ENCODE peak calls at places on chromosomes 2 and 18, in eight cellular contexts. O is GM23338, L is HFF-Myc, Y is astrocyte of the spinal cord, B is spleen, E is body of pancreas, J is MM.1S, U is foreskin fibroblast. M is an unnamed sample.

GRCh38 chr2:84939426-84940087 is 31.4 kb upstream of the KCMF1 start:
- DNase-seq in E (peak), O (no peak), L (no peak), B (peak), J (peak), Y (no peak), U (no peak), M (no peak)

GRCh38 chr2:238709961-238710360 is 137.9 kb upstream of the TWIST2 start:
- DNase-seq in J (no peak), B (no peak), Y (no peak), O (no peak), L (no peak), U (peak), E (no peak), M (no peak)

GRCh38 chr2:128686498-128686861 is 367.8 kb upstream of the HS6ST1 start:
- DNase-seq in U (no peak), E (no peak), Y (no peak), O (no peak), L (no peak), J (no peak), B (no peak), M (no peak)

GRCh38 chr2:14975401-14975800 is 342.9 kb downstream of the LRATD1 start:
- DNase-seq in O (no peak), Y (peak), B (no peak), L (no peak), E (no peak), J (no peak), U (peak), M (no peak)

GRCh38 chr2:221392228-221392881 is 179.7 kb downstream of the EPHA4 start:
- DNase-seq in U (no peak), B (no peak), L (no peak), J (no peak), Y (no peak), O (no peak), E (no peak), M (no peak)

GRCh38 chr2:195820867-195821565 is 164.0 kb downstream of the SLC39A10 start:
- DNase-seq in J (no peak), E (no peak), U (peak), O (no peak), Y (no peak), L (no peak), B (no peak), M (no peak)

GRCh38 chr2:207092803-207093202 is 72.9 kb downstream of the KLF7 start:
- DNase-seq in J (no peak), B (no peak), O (no peak), Y (no peak), L (no peak), U (peak), E (no peak), M (no peak)

GRCh38 chr2:120861576-120862191 is 126.0 kb downstream of the GLI2 start:
- DNase-seq in Y (peak), E (no peak), J (no peak), B (peak), O (no peak), L (no peak), U (no peak), M (no peak)

GRCh38 chr18:62870643-62871042 is 155.3 kb downstream of the PHLPP1 start:
- DNase-seq in B (no peak), Y (no peak), J (no peak), O (no peak), L (no peak), U (no peak), E (no peak), M (no peak)

GRCh38 chr2:158499383-158499782 is 42.6 kb downstream of the PKP4 start:
- DNase-seq in Y (no peak), J (no peak), E (no peak), L (no peak), O (no peak), B (no peak), U (no peak), M (no peak)
- TF ChIP-seq CTCF in Y (no peak), J (no peak), E (no peak), L (no peak), O (no peak), B (no peak), U (no peak), M (no peak)

DNA sequence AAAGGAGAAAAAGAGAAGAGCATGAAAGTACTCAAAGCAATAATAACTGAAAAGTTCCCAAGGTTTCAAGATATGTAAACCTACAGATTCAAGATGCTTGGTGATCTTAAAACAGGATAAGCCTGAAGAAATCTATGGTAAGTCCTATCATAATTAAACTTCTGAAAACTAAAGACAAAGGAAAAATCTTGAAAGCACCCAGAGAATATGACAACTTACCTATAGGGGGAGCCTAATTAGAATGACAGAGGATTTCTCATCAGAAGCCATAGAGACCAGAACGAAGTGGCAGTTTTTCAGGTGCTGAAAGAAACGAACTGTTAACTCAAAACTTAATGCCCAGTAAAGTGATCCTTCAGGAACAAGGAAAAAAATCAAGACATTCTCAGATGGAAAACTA is 59.7 kb downstream of the XDH start:
- DNase-seq in J (peak), E (no peak), U (peak), Y (peak), B (no peak), O (peak), L (no peak), M (no peak)
- TF ChIP-seq CTCF in J (peak), E (no peak), U (peak), Y (peak), B (no peak), O (peak), L (peak), M (peak)

DNA sequence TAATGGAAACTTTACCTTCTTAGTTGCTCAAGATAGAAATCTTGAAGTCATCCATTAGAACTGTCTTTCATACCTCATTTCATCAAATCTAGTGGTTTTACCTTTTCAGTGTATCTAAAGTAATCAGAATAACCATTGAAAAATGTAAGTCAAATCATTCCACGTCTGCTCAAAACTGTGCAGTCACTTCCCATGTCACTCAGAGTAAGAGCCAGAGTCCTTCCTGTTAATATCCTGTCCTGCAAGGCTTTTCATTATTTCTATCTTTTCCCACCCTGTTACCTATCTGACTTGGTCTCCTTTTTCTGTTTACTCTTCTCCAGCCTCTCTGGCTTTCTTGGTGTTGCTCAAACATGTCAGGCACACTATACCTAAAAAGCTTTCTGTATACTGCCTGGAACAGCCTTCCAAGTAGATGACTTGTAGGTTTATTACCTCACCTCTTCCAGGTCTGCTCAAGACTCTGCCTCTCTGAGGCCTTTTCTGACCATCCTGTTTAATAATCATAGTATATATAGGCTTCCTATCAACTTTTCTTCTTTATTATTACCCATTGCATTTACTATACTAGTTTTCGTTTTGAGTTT is 3.4 kb downstream of the C2orf69 start:
- DNase-seq in J (no peak), B (no peak), E (no peak), Y (no peak), O (no peak), L (no peak), U (no peak), M (no peak)
- TF ChIP-seq CTCF in J (no peak), B (no peak), E (no peak), Y (no peak), O (no peak), L (no peak), U (no peak), M (no peak)

DNA sequence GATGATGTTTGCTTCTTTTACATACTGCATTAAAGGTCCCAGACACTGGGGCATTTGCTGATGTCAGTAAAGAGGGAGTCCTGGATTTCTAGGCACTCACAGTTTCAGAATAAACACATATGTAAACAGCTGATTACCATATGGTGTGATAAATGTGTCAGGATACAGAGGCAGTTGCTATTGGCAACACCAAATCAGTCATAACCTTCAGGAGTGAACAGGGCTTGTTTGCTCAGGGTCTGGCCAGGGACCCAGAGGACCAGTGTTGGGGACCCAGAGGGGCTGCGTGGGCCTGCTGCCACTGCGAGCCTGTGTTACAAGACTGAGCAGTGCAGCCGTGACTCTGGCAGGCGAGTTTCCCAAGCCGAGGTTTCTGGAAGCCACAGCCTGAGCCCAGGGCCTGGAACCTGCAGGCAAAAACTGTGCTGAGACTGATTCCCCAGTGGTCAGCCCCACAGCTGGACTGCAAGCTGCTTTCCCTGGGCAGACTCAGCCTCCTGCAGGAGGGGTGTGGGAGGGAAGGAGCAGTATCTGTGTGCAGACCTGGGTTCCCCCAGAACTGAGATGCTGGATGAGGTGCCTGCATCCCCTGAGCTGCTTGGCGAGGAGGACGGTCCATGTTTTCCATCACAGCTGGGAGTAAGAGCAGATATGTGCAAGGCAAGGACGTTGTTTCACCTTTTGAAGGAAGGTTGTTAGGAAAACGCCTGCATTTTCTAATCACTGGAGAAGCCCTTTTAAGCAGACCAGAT is 23.6 kb downstream of the ASAP2 start:
- DNase-seq in O (no peak), J (no peak), Y (no peak), L (no peak), U (peak), B (no peak), E (no peak), M (no peak)
- TF ChIP-seq CTCF in O (no peak), J (no peak), Y (peak), L (no peak), U (peak), B (no peak), E (no peak), M (no peak)

GRCh38 chr18:26205318-26205717 is 20.9 kb upstream of the TAF4B start:
- DNase-seq in O (no peak), B (no peak), L (no peak), U (no peak), E (no peak), Y (no peak), J (no peak), M (no peak)

GRCh38 chr18:26206488-26206887 is 19.8 kb upstream of the TAF4B start:
- DNase-seq in B (no peak), U (no peak), E (no peak), O (no peak), Y (no peak), J (no peak), L (no peak), M (no peak)

GRCh38 chr18:26208901-26209445 is 17.3 kb upstream of the TAF4B start:
- DNase-seq in J (no peak), E (no peak), L (no peak), U (no peak), B (no peak), O (no peak), Y (no peak), M (no peak)

GRCh38 chr18:26207937-26208336 is 18.3 kb upstream of the TAF4B start:
- DNase-seq in Y (no peak), O (no peak), J (no peak), U (no peak), L (no peak), B (no peak), E (no peak), M (no peak)

DNA sequence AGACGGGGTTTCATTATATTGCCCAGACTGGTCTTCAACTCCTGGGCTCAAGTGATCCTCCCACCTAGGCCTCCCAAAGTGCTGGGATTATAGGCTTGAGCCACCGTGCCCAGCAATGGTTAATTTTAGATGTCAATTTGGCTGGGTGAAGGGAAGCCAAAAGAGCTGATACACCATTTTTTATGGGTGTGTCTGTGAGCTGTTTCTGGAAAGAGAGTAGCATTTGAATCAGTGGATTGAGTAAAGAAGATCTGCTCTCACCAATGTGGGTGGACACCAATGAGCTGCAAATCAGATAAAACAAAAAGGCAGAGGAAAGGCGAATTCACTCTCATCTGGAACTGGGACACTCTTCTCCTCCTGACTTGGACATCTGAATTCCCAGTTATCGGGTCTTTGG is 16.1 kb upstream of the TAF4B start:
- DNase-seq in J (no peak), B (no peak), Y (no peak), E (no peak), L (no peak), O (no peak), U (no peak), M (no peak)
- TF ChIP-seq CTCF in J (no peak), B (no peak), Y (no peak), E (no peak), L (no peak), O (no peak), U (no peak), M (no peak)

DNA sequence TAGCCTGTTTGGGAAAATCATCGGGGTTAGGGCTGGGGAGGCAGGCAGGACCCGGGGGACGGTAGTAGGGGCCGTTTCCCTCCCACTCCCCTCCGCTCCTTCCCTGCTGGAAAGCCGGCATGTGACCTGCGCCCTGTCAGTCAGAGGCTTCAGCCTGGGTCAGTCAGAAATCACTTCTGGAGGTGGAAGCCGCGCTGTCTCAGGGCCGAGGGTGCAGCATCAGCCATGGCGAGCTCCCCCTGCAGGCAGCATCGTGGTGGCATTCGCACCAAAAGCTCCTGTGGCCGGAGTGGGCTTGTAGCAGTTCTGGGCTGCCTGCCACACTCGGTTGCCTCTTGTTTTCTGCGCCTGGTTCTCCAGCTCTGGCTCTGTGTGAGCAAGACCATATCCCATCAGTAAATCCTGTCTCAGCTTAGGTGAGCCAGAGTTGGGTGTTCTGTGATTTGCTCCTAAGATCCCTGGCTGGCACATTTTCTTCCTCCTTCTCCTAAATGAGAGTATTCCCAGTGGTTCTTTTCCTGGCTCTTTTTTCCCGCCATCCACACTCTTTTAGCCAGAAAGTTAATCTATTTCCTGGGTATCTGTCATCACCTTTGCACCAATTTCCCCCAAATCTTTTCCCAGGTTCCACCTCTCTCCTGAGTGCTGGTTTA is 123.9 kb upstream of the CD302 start:
- DNase-seq in O (peak), Y (peak), B (peak), J (peak), L (no peak), E (peak), U (peak), M (peak)
- TF ChIP-seq CTCF in O (peak), Y (peak), B (peak), J (peak), L (peak), E (peak), U (peak), M (peak)

GRCh38 chr2:232508246-232508645 is 11.9 kb upstream of the PRSS56 start:
- DNase-seq in U (no peak), J (no peak), Y (no peak), B (no peak), O (peak), E (no peak), L (no peak), M (no peak)
- TF ChIP-seq CTCF in U (no peak), J (no peak), Y (no peak), B (no peak), O (peak), E (no peak), L (no peak), M (no peak)